ENCODE peak calls at places on chromosome 20, in ten cellular contexts. J, M, E, X, Z, P, Y, C, I and D are unnamed samples.

GRCh38 chr20:24629668-24630067 is 160.2 kb downstream of the SYNDIG1 start:
- DNase-seq in Y (no peak), I (no peak), P (no peak), M (no peak), Z (no peak), J (peak; percentile 9), C (no peak), X (peak; percentile 30), E (no peak), D (no peak)

GRCh38 chr20:5364997-5365597 is 48.3 kb upstream of the PROKR2 start:
- DNase-seq in J (no peak), E (no peak), C (no peak), P (no peak), X (no peak), Y (no peak), I (peak; percentile 11), M (peak; percentile 89), Z (no peak), D (no peak)

GRCh38 chr20:54199721-54200176 is 8.1 kb upstream of the PFDN4 start:
- DNase-seq in M (peak; percentile 81), P (peak; percentile 37), J (peak; percentile 38), Z (peak; percentile 29), X (peak; percentile 78), C (no peak), I (peak; percentile 83), Y (peak; percentile 82), E (peak; percentile 71), D (peak; percentile 58)

GRCh38 chr20:36950432-36951197 is 893 bp downstream of the SAMHD1 start:
- DNase-seq in Z (no peak), J (no peak), Y (peak; percentile 75), C (no peak), X (peak; percentile 8), P (no peak), M (peak; percentile 87), E (no peak), I (peak; percentile 29), D (no peak)

GRCh38 chr20:59925894-59926293 is 7.5 kb downstream of the SYCP2 start:
- DNase-seq in J (no peak), X (peak; percentile 73), P (no peak), Z (no peak), I (peak; percentile 28), Y (no peak), M (no peak), C (no peak), E (no peak), D (no peak)

GRCh38 chr20:43925786-43926185 is 11.1 kb downstream of the TOX2 start:
- DNase-seq in X (no peak), Y (no peak), P (no peak), J (peak; percentile 4), Z (no peak), M (peak; percentile 82), I (peak; percentile 34), E (no peak), C (no peak), D (no peak)

GRCh38 chr20:12640255-12640654 is 368.5 kb upstream of the SPTLC3 start:
- DNase-seq in P (no peak), I (no peak), Y (no peak), M (no peak), X (no peak), E (no peak), J (no peak), Z (no peak), C (no peak), D (no peak)

GRCh38 chr20:38828514-38829295 is 23.2 kb downstream of the PPP1R16B start:
- DNase-seq in X (no peak), C (no peak), E (no peak), Z (no peak), P (no peak), Y (no peak), I (no peak), M (no peak), J (no peak), D (no peak)

GRCh38 chr20:8151371-8151770 is 19.3 kb downstream of the PLCB1 start:
- DNase-seq in J (no peak), M (no peak), C (no peak), E (no peak), Y (no peak), P (no peak), Z (no peak), I (peak; percentile 9), X (no peak), D (no peak)